ENCODE peak calls at places on chromosomes 7 and 10, in nine cellular contexts. P is HCT116; C is amygdala; Q is ELR; B is GM20000; Z is left cardiac atrium; T is iris pigment epithelial cell; A is activated naive CD8-positive, alpha-beta T cell treated with anti-CD3 and anti-CD28 coated beads for 36 hours; V is EL. O is an unnamed sample.

GRCh38 chr7:80288175-80289122 is 153.8 kb downstream of the GNAI1 start:
- DNase-seq in P (no peak), C (peak), Q (peak), B (no peak), Z (no peak), T (peak), A (no peak), V (peak), O (peak)

GRCh38 chr10:59724098-59724938 is 14.7 kb upstream of the SLC16A9 start:
- DNase-seq in P (no peak), C (no peak), Q (no peak), B (no peak), Z (no peak), T (no peak), A (no peak), V (no peak), O (no peak)

GRCh38 chr10:104036518-104037260 is 49.0 kb downstream of the COL17A1 start:
- DNase-seq in P (no peak), C (no peak), Q (no peak), B (no peak), Z (no peak), T (no peak), A (no peak), V (no peak), O (no peak)

GRCh38 chr7:17786314-17786852 is 153.9 kb downstream of the SNX13 start:
- DNase-seq in P (no peak), C (no peak), Q (no peak), B (no peak), Z (no peak), T (no peak), A (no peak), V (no peak), O (no peak)

GRCh38 chr10:44388641-44389040 is 3.7 kb upstream of the CXCL12 start:
- DNase-seq in P (no peak), C (no peak), Q (no peak), B (no peak), Z (no peak), T (no peak), A (no peak), V (no peak), O (no peak)

GRCh38 chr7:68246189-68246633 is 1249.6 kb downstream of the TYW1 start:
- DNase-seq in P (no peak), C (peak), Q (no peak), B (no peak), Z (no peak), T (no peak), A (no peak), V (no peak), O (no peak)

GRCh38 chr10:129199826-129200225 is 267.2 kb upstream of the MGMT start:
- DNase-seq in P (no peak), C (no peak), Q (no peak), B (no peak), Z (no peak), T (no peak), A (no peak), V (no peak), O (no peak)

GRCh38 chr7:143416565-143417149 is 8.0 kb upstream of the EPHA1 start:
- DNase-seq in P (peak), C (no peak), Q (peak), B (peak), Z (no peak), T (no peak), A (no peak), V (peak), O (no peak)

GRCh38 chr7:156993925-156994235 is 16.6 kb downstream of the MNX1 start:
- DNase-seq in P (no peak), C (no peak), Q (no peak), B (no peak), Z (no peak), T (no peak), A (no peak), V (no peak), O (no peak)

GRCh38 chr7:31955021-31955420 is 115.2 kb downstream of the PDE1C start:
- DNase-seq in P (no peak), C (no peak), Q (peak), B (no peak), Z (no peak), T (peak), A (no peak), V (peak), O (no peak)

GRCh38 chr10:83612050-83612449 is 527.3 kb upstream of the GHITM start:
- DNase-seq in P (no peak), C (no peak), Q (no peak), B (no peak), Z (no peak), T (peak), A (no peak), V (peak), O (peak)

GRCh38 chr7:93890041-93890463 is 501 bp downstream of the TFPI2 start:
- DNase-seq in P (no peak), C (no peak), Q (peak), B (peak), Z (peak), T (peak), A (peak), V (peak), O (no peak)

GRCh38 chr7:80941206-80941758 is 22.4 kb upstream of the SEMA3C start:
- DNase-seq in P (no peak), C (no peak), Q (peak), B (no peak), Z (no peak), T (peak), A (no peak), V (peak), O (peak)

O was measured in AG09309.